ENCODE peak calls at places on chromosomes 1 and 21, in ten cellular contexts. V, P, O, J, Q, M, Y, L, I and E are unnamed samples.
A peak's percentile ranks its signal among the peaks of the same experiment; 100 is the strongest.

GRCh38 chr1:11784256-11784992 is 21.3 kb downstream of the MTHFR start:
- ATAC-seq in I (no peak), Y (no peak), J (no peak), M (no peak), P (no peak), V (no peak), Q (no peak), O (no peak), L (no peak), E (no peak)

GRCh38 chr1:118928739-118929554 is 59.2 kb downstream of the TBX15 start:
- ATAC-seq in V (peak; percentile 34), Q (no peak), P (no peak), I (no peak), M (no peak), Y (no peak), L (no peak), O (no peak), J (no peak), E (no peak)

GRCh38 chr1:82775402-82776000 is 974.8 kb downstream of the ADGRL2 start:
- ATAC-seq in I (no peak), V (peak; percentile 86), Y (no peak), Q (no peak), M (no peak), L (no peak), O (no peak), P (no peak), J (no peak), E (no peak)

GRCh38 chr1:12231276-12231595 is 1.4 kb downstream of the VPS13D start:
- ATAC-seq in J (peak; percentile 21), L (no peak), O (no peak), M (no peak), V (peak; percentile 7), P (no peak), Y (no peak), I (no peak), Q (no peak), E (peak; percentile 4)

GRCh38 chr1:100423832-100424337 is 71.6 kb downstream of the CDC14A start:
- ATAC-seq in Y (peak; percentile 65), O (no peak), M (peak; percentile 53), V (peak; percentile 40), P (no peak), Q (peak; percentile 74), L (peak; percentile 76), I (peak; percentile 74), J (no peak), E (no peak)

GRCh38 chr1:240193699-240194098 is 102.0 kb downstream of the FMN2 start:
- ATAC-seq in O (no peak), Y (no peak), P (no peak), I (no peak), V (no peak), L (peak; percentile 16), M (no peak), Q (no peak), J (peak; percentile 16), E (no peak)

GRCh38 chr21:42569732-42570301 is 56.2 kb downstream of the SLC37A1 start:
- ATAC-seq in Y (no peak), O (no peak), V (no peak), Q (no peak), P (no peak), J (no peak), M (no peak), L (no peak), I (no peak), E (no peak)

GRCh38 chr1:45430486-45430885 is 60.5 kb downstream of the TESK2 start:
- ATAC-seq in V (no peak), O (no peak), M (no peak), L (no peak), P (no peak), I (no peak), Q (no peak), Y (no peak), J (no peak), E (no peak)

GRCh38 chr1:244439391-244440032 is 12.2 kb downstream of the ADSS2 start:
- ATAC-seq in M (no peak), Y (no peak), L (no peak), I (no peak), V (peak; percentile 77), J (no peak), P (no peak), Q (no peak), O (no peak), E (no peak)

GRCh38 chr1:9198538-9199361 is 35.8 kb upstream of the H6PD start:
- ATAC-seq in L (peak; percentile 35), M (no peak), V (no peak), P (peak; percentile 37), I (no peak), J (no peak), O (peak; percentile 23), Q (no peak), Y (no peak), E (no peak)

GRCh38 chr1:245829861-245830260 is 675.1 kb downstream of the KIF26B start:
- ATAC-seq in M (no peak), J (no peak), O (no peak), V (no peak), Y (no peak), L (no peak), P (no peak), Q (no peak), I (no peak), E (no peak)

GRCh38 chr1:17328855-17329254 is 20.9 kb downstream of the PADI4 start:
- ATAC-seq in I (no peak), V (no peak), Q (no peak), J (no peak), M (no peak), P (no peak), L (no peak), Y (no peak), O (no peak), E (no peak)

GRCh38 chr1:32111789-32112188 is 3.9 kb downstream of the KPNA6 start:
- ATAC-seq in L (no peak), J (no peak), I (no peak), P (no peak), Q (no peak), V (no peak), M (no peak), O (no peak), Y (no peak), E (no peak)

GRCh38 chr1:201264554-201264953 is 18.8 kb upstream of the PKP1 start:
- ATAC-seq in O (no peak), Q (no peak), V (no peak), J (no peak), P (no peak), M (no peak), I (no peak), Y (no peak), L (no peak), E (no peak)